ENCODE peak calls at places on chromosomes 3 and 15, in eight cellular contexts. B is HFFc6; A is tibial artery; N is epithelial cell of proximal tubule; O is cardiac muscle cell; X is body of pancreas; R is PC-3; C is activated CD8-positive, alpha-beta T cell treated with anti-CD3 and anti-CD28 coated beads for 36 hours. H is an unnamed sample.

GRCh38 chr15:41258706-41259471 is 27.8 kb downstream of the CHP1 start:
- DNase-seq in C (no peak), A (no peak), O (peak), X (peak), B (no peak), R (peak), N (peak), H (peak)

GRCh38 chr15:88661766-88662556 is 23.1 kb downstream of the ISG20 start:
- DNase-seq in N (no peak), O (no peak), C (no peak), B (no peak), A (no peak), X (peak), R (no peak), H (no peak)

GRCh38 chr3:8319935-8320634 is 181.5 kb upstream of the LMCD1 start:
- DNase-seq in C (peak), A (no peak), R (peak), O (no peak), B (peak), N (peak), X (no peak), H (peak)

GRCh38 chr3:139394116-139394515 is 4.7 kb upstream of the COPB2 start:
- DNase-seq in O (peak), B (no peak), R (no peak), N (no peak), A (no peak), C (no peak), X (no peak), H (no peak)

GRCh38 chr15:31782951-31783350 is 247.4 kb upstream of the CHRNA7 start:
- DNase-seq in C (no peak), R (no peak), N (no peak), X (no peak), A (no peak), B (no peak), O (no peak), H (no peak)

GRCh38 chr3:28612232-28612631 is 263.6 kb upstream of the AZI2 start:
- DNase-seq in R (no peak), C (no peak), O (no peak), A (no peak), N (no peak), X (no peak), B (no peak), H (no peak)

GRCh38 chr3:79001255-79001654 is 766.5 kb downstream of the ROBO1 start:
- DNase-seq in B (no peak), N (no peak), R (no peak), A (no peak), O (no peak), C (no peak), X (no peak), H (no peak)

GRCh38 chr3:98259707-98260106 is 4.3 kb upstream of the OR5H6 start:
- DNase-seq in N (no peak), C (no peak), X (no peak), R (peak), B (no peak), A (no peak), O (no peak), H (no peak)

GRCh38 chr3:107035176-107035575 is 342.1 kb upstream of the CCDC54 start:
- DNase-seq in X (no peak), A (no peak), N (no peak), O (no peak), C (no peak), R (no peak), B (no peak), H (no peak)

GRCh38 chr15:97235285-97235985 is 725.1 kb upstream of the ARRDC4 start:
- DNase-seq in X (peak), O (peak), C (peak), B (peak), R (peak), A (no peak), N (peak), H (no peak)

GRCh38 chr3:61250784-61251173 is 473 bp downstream of the FHIT start:
- DNase-seq in X (peak), N (no peak), O (no peak), B (no peak), A (no peak), C (peak), R (peak), H (no peak)

GRCh38 chr3:122510878-122511481 is 3.8 kb downstream of the KPNA1 start:
- DNase-seq in N (no peak), C (no peak), X (no peak), A (no peak), R (no peak), O (no peak), B (no peak), H (no peak)

GRCh38 chr3:45968149-45968548 is 24.9 kb downstream of the CXCR6 start:
- DNase-seq in R (no peak), B (no peak), C (no peak), X (no peak), N (no peak), O (no peak), A (no peak), H (no peak)

GRCh38 chr3:50950591-50950990 is 275.9 kb downstream of the DOCK3 start:
- DNase-seq in R (no peak), O (no peak), A (no peak), N (no peak), C (no peak), B (no peak), X (no peak), H (no peak)

GRCh38 chr3:161263057-161263456 is 41.9 kb downstream of the NMD3 start:
- DNase-seq in A (no peak), X (no peak), R (peak), B (peak), N (no peak), O (no peak), C (peak), H (peak)

GRCh38 chr3:144429719-144430121 is 458.1 kb downstream of the DIPK2A start:
- DNase-seq in N (no peak), A (no peak), B (no peak), R (peak), X (no peak), O (no peak), C (no peak), H (peak)

GRCh38 chr3:17023006-17023664 is 138.4 kb downstream of the PLCL2 start:
- DNase-seq in X (no peak), B (no peak), R (no peak), A (no peak), C (peak), N (peak), O (no peak), H (no peak)

GRCh38 chr3:27746838-27747237 is 24.7 kb upstream of the EOMES start:
- DNase-seq in N (no peak), B (no peak), O (no peak), A (no peak), C (no peak), R (no peak), X (no peak), H (no peak)

GRCh38 chr3:175325440-175325839 is 466.3 kb downstream of the NAALADL2 start:
- DNase-seq in X (no peak), O (no peak), A (no peak), C (no peak), N (no peak), R (no peak), B (no peak), H (no peak)

GRCh38 chr3:105431171-105431570 is 64.5 kb downstream of the ALCAM start:
- DNase-seq in A (no peak), R (no peak), X (no peak), C (no peak), N (no peak), B (no peak), O (no peak), H (no peak)

GRCh38 chr15:89088605-89089315 is 504 bp downstream of the ABHD2 start:
- DNase-seq in X (peak), R (no peak), O (peak), C (peak), A (peak), N (no peak), B (no peak), H (no peak)

GRCh38 chr3:119340436-119340835 is 46.3 kb downstream of the ARHGAP31 start:
- DNase-seq in C (no peak), A (no peak), B (no peak), X (no peak), O (no peak), N (no peak), R (no peak), H (no peak)

GRCh38 chr3:140294058-140294457 is 359.1 kb downstream of the CLSTN2 start:
- DNase-seq in A (no peak), C (no peak), O (no peak), X (no peak), R (no peak), B (no peak), N (no peak), H (no peak)

GRCh38 chr3:187267306-187267705 is 24.2 kb downstream of the MASP1 start:
- DNase-seq in C (no peak), O (no peak), A (no peak), R (no peak), B (no peak), X (no peak), N (no peak), H (no peak)

GRCh38 chr3:65919841-65920240 is 118.9 kb downstream of the MAGI1 start:
- DNase-seq in C (no peak), B (no peak), N (no peak), A (no peak), X (no peak), R (no peak), O (no peak), H (no peak)

GRCh38 chr3:50481992-50482391 is 21.4 kb downstream of the CACNA2D2 start:
- DNase-seq in B (no peak), A (no peak), C (no peak), R (no peak), O (peak), N (no peak), X (no peak), H (no peak)

GRCh38 chr3:111509308-111509707 is 32.7 kb upstream of the CD96 start:
- DNase-seq in B (no peak), R (no peak), A (no peak), C (no peak), X (no peak), O (no peak), N (no peak), H (no peak)

GRCh38 chr3:97938444-97938843 is 33.8 kb downstream of the RIOX2 start:
- DNase-seq in A (no peak), R (no peak), C (no peak), X (no peak), B (no peak), O (no peak), N (no peak), H (no peak)

GRCh38 chr3:15205934-15206661 is at the start of gene CAPN7:
- DNase-seq in C (peak), O (peak), B (peak), X (peak), R (peak), N (peak), A (peak), H (peak)
- TF ChIP-seq CTCF in C (no peak), O (peak), B (peak), X (peak), R (peak), N (peak), A (peak), H (peak)

GRCh38 chr3:64533565-64534317 is 154.1 kb downstream of the ADAMTS9 start:
- DNase-seq in C (peak), R (peak), O (peak), B (peak), N (peak), A (peak), X (peak), H (peak)

DNA sequence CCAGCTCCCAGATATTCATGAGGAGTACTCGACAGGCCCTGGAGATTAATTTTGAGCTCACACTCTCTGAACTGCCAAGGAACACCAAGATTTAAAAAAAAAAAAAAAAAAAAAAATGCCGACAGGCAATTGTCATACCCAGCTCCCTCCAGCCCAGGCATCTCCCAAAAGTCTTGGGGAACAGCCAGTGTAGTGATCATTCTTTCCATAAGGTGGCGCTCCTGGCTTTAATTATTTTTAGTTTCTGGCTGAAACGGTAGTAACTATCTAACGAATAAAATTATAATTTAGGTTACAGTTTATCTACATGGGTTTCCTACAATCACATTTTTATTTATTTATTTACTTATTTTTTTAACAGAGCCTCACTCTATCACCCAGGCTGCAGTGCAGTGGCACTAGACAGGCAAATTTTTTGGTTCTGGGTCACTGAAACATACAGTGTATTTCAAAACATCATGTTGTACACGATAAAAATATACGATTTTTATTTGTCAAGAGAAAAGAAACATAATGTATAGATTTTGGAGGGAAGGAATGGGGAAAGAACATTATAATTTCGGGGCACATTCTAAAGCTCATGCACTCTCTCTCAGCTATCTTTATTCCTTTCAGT is 157.3 kb downstream of the ADAMTS9 start:
- DNase-seq in B (peak), X (peak), C (peak), A (peak), R (peak), O (peak), N (no peak), H (peak)
- TF ChIP-seq CTCF in B (peak), X (peak), C (peak), A (peak), R (peak), O (peak), N (peak), H (peak)

GRCh38 chr3:138281561-138281960 is 48.1 kb downstream of the NME9 start:
- DNase-seq in R (no peak), C (no peak), A (no peak), O (no peak), B (no peak), X (no peak), N (no peak), H (no peak)

GRCh38 chr3:138282836-138283235 is 46.8 kb downstream of the NME9 start:
- DNase-seq in X (no peak), C (no peak), A (no peak), O (no peak), B (no peak), R (no peak), N (no peak), H (no peak)

GRCh38 chr3:138284079-138284478 is 45.6 kb downstream of the NME9 start:
- DNase-seq in N (no peak), B (no peak), X (no peak), O (no peak), A (no peak), R (no peak), C (no peak), H (no peak)

GRCh38 chr3:138289260-138289659 is 40.4 kb downstream of the NME9 start:
- DNase-seq in R (no peak), B (no peak), X (no peak), A (no peak), O (no peak), C (no peak), N (no peak), H (no peak)

DNA sequence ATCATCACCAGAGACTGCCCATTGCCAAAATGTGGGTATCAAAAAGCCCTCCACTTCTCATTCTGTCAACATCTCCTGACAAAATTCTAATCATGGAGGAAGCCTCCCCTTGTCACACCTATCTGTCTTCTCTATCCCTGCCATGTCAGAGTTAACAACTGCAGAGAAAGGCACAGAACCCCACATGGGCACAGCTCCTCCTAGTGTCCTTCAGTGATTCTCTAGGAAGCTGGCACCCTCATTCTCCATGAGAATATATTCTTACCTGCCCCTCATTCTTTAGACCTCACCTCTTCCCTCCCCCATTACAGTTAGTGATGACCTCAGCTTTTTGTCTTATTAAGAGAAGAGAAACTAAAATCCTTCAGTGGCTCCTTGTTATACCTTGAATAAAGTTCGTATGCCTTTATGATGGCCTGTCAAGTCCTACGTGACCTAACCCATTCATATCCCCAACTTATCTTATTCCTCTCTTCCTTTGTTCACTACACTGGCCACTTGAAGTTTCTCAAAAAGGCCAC is 44.6 kb downstream of the NME9 start:
- DNase-seq in N (no peak), O (no peak), R (peak), A (no peak), X (no peak), B (no peak), C (no peak), H (no peak)
- TF ChIP-seq CTCF in N (peak), O (peak), R (peak), A (no peak), X (no peak), B (peak), C (no peak), H (peak)

GRCh38 chr3:12947504-12948369 is 106.4 kb upstream of the RPL32 start:
- DNase-seq in X (no peak), O (no peak), C (no peak), R (peak), N (no peak), B (peak), A (no peak), H (peak)
- TF ChIP-seq CTCF in X (no peak), O (no peak), C (no peak), R (no peak), N (peak), B (peak), A (peak), H (no peak)

GRCh38 chr15:74750759-74751158 is 2.1 kb downstream of the CYP1A2 start:
- DNase-seq in B (no peak), X (no peak), N (no peak), O (no peak), A (no peak), C (no peak), R (no peak), H (no peak)

GRCh38 chr15:74752011-74752410 is 3.4 kb downstream of the CYP1A2 start:
- DNase-seq in A (no peak), X (no peak), B (no peak), O (no peak), C (no peak), R (no peak), N (no peak), H (no peak)

GRCh38 chr15:74758736-74759135 is 10.1 kb downstream of the CYP1A2 start:
- DNase-seq in R (no peak), A (no peak), N (no peak), C (no peak), O (no peak), B (no peak), X (no peak), H (no peak)

GRCh38 chr15:74752486-74753395 is 4.1 kb downstream of the CYP1A2 start:
- DNase-seq in R (peak), C (no peak), O (no peak), B (peak), N (peak), A (no peak), X (no peak), H (peak)

DNA sequence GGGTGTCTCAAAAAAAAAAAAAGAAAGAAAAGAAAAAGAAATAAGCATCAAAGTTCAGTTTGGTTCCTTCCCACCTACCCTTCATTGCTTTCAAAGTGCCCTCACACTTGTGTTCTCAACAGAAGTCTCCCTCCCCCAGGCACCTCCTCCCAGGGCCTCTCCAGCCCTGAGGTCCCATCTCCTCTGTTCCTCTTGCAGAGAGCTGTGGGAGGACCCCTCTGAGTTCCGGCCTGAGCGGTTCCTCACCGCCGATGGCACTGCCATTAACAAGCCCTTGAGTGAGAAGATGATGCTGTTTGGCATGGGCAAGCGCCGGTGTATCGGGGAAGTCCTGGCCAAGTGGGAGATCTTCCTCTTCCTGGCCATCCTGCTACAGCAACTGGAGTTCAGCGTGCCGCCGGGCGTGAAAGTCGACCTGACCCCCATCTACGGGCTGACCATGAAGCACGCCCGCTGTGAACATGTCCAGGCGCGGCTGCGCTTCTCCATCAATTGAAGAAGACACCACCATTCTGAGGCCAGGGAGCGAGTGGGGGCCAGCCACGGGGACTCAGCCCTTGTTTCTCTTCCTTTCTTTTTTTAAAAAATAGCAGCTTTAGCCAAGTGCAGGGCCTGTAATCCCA is 6.1 kb downstream of the CYP1A2 start:
- DNase-seq in R (no peak), X (no peak), N (no peak), O (no peak), C (no peak), A (no peak), B (no peak), H (no peak)
- TF ChIP-seq CTCF in R (no peak), X (no peak), N (no peak), O (no peak), C (no peak), A (no peak), B (no peak), H (no peak)

DNA sequence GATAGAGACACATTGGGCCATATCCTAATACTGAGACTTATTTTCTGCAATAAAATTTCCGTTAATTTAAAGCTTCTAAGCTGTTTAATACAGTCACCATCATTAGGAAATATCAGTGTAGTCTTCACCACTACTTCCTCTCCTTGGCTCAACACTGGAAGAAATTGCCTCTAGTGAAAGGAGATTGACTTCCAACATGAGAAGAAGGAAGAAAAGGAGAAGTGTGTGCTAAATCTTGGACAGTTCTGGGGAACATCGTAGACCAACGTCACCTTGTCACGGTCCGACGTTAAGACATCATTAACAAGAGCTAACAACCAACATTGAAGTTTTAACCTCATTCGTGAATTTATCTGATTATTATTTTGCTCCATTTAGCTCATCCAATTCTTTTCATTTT is 987.0 kb upstream of the CFAP20DC start:
- DNase-seq in B (no peak), O (no peak), C (no peak), X (no peak), R (no peak), N (no peak), A (no peak), H (no peak)
- TF ChIP-seq CTCF in B (no peak), O (no peak), C (no peak), X (no peak), R (no peak), N (no peak), A (no peak), H (no peak)

DNA sequence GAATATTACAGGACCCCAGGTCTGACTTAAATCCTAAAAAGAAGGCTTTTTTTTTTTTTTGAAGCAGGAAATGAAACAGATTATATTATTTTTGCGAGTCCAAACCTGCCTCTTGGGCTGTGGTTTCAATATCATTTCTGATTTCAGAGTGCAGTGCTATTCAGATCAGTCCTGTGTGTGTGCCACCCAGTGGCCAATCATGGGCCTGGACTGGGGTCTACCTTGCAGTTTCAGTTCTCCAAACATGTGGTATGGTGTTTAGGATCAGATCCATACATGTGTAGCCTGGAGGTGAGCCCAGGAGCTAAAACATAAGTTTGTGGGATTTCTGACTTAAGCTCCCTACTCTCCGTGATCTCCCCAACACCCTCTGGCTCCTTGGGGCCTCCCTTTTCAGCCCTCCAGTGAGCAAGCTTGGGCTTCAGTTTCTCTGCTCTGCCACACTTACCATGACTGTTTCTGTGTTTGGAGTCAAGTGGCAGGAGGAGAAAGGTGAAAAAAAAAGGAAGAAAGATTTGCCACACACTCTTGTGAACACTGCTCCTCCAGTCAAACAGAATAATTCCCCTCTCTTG is 12.1 kb upstream of the THSD4 start:
- DNase-seq in O (peak), N (no peak), A (no peak), X (peak), R (peak), B (peak), C (peak), H (no peak)
- TF ChIP-seq CTCF in O (peak), N (peak), A (peak), X (peak), R (peak), B (peak), C (no peak), H (peak)

GRCh38 chr3:69309810-69310209 is 76.1 kb downstream of the FRMD4B start:
- DNase-seq in N (peak), C (no peak), A (no peak), R (peak), B (peak), X (peak), O (peak), H (no peak)
- TF ChIP-seq CTCF in N (peak), C (no peak), A (peak), R (peak), B (peak), X (peak), O (peak), H (peak)

H was measured in BJ.